ENCODE peak calls at places on chromosome 19, in seven cellular contexts. N, K, M, T, P, L and U are unnamed samples.

GRCh38 chr19:3644351-3645066 is 17.9 kb upstream of the CACTIN start:
- DNase-seq in N (peak), K (no peak), M (no peak), T (peak), P (no peak), L (peak), U (no peak)

GRCh38 chr19:13146763-13147563 is 3.2 kb downstream of the STX10 start:
- DNase-seq in N (no peak), K (no peak), M (no peak), T (peak), P (no peak), L (no peak), U (no peak)

GRCh38 chr19:17778621-17779280 is 16.2 kb upstream of the B3GNT3 start:
- DNase-seq in N (no peak), K (no peak), M (no peak), T (no peak), P (no peak), L (no peak), U (no peak)

GRCh38 chr19:40433391-40434216 is 7.8 kb upstream of the SERTAD1 start:
- DNase-seq in N (peak), K (peak), M (peak), T (peak), P (peak), L (peak), U (peak)

GRCh38 chr19:41793414-41793727 is 3.0 kb upstream of the CEACAM3 start:
- DNase-seq in N (no peak), K (no peak), M (no peak), T (no peak), P (no peak), L (no peak), U (no peak)

GRCh38 chr19:18870531-18871172 is 25.3 kb downstream of the CERS1 start:
- DNase-seq in N (no peak), K (no peak), M (no peak), T (no peak), P (no peak), L (no peak), U (no peak)

GRCh38 chr19:16463991-16464575 is 7.7 kb downstream of the EPS15L1 start:
- DNase-seq in N (no peak), K (no peak), M (no peak), T (no peak), P (no peak), L (peak), U (no peak)

GRCh38 chr19:53485046-53486004 is 17.8 kb downstream of the ZNF813 start:
- DNase-seq in N (no peak), K (no peak), M (no peak), T (no peak), P (no peak), L (no peak), U (no peak)

GRCh38 chr19:30209617-30210600 is 162.3 kb upstream of the ZNF536 start:
- DNase-seq in N (no peak), K (no peak), M (no peak), T (no peak), P (no peak), L (no peak), U (no peak)

GRCh38 chr19:39333507-39333906 is 2.3 kb downstream of the GMFG start:
- DNase-seq in N (no peak), K (no peak), M (no peak), T (no peak), P (no peak), L (no peak), U (no peak)

GRCh38 chr19:3979674-3980352 is 5.5 kb downstream of the EEF2 start:
- DNase-seq in N (no peak), K (no peak), M (no peak), T (no peak), P (no peak), L (no peak), U (no peak)

GRCh38 chr19:41993612-41994483 is at the start of gene ATP1A3:
- DNase-seq in N (peak), K (no peak), M (no peak), T (peak), P (peak), L (peak), U (peak)

GRCh38 chr19:19053508-19054314 is 10.1 kb upstream of the SLC25A42 start:
- DNase-seq in N (peak), K (no peak), M (no peak), T (peak), P (peak), L (no peak), U (no peak)

GRCh38 chr19:10797078-10797477 is 38.9 kb downstream of the TMED1 start:
- DNase-seq in N (no peak), K (no peak), M (no peak), T (no peak), P (no peak), L (no peak), U (no peak)

GRCh38 chr19:12272980-12273901 is 21.4 kb downstream of the ZNF44 start:
- DNase-seq in N (no peak), K (no peak), M (no peak), T (no peak), P (no peak), L (no peak), U (no peak)

GRCh38 chr19:33828266-33829075 is 31.8 kb downstream of the KCTD15 start:
- DNase-seq in N (no peak), K (no peak), M (no peak), T (no peak), P (no peak), L (no peak), U (no peak)

GRCh38 chr19:39833160-39833463 is 850 bp downstream of the DYRK1B start:
- DNase-seq in N (no peak), K (no peak), M (no peak), T (no peak), P (no peak), L (no peak), U (no peak)

GRCh38 chr19:29751932-29752331 is 36.9 kb upstream of the C19orf12 start:
- DNase-seq in N (no peak), K (no peak), M (no peak), T (no peak), P (no peak), L (no peak), U (no peak)

GRCh38 chr19:16436780-16437179 is 35.0 kb downstream of the EPS15L1 start:
- DNase-seq in N (no peak), K (no peak), M (no peak), T (no peak), P (no peak), L (peak), U (no peak)

GRCh38 chr19:9850235-9850959 is 15.3 kb downstream of the PIN1 start:
- DNase-seq in N (peak), K (no peak), M (no peak), T (no peak), P (no peak), L (no peak), U (no peak)

GRCh38 chr19:37217855-37218591 is at the start of gene ZNF383:
- DNase-seq in N (peak), K (peak), M (peak), T (peak), P (peak), L (peak), U (peak)

GRCh38 chr19:19642506-19643157 is 825 bp downstream of the GMIP start:
- DNase-seq in N (peak), K (no peak), M (no peak), T (peak), P (peak), L (no peak), U (no peak)

GRCh38 chr19:30284885-30285284 is 87.3 kb upstream of the ZNF536 start:
- DNase-seq in N (no peak), K (no peak), M (no peak), T (no peak), P (no peak), L (no peak), U (no peak)

GRCh38 chr19:51138549-51138979 is 3.5 kb upstream of the SIGLEC7 start:
- DNase-seq in N (peak), K (no peak), M (no peak), T (no peak), P (no peak), L (no peak), U (no peak)

GRCh38 chr19:48271531-48272151 is 1.8 kb downstream of the ZNF114 start:
- DNase-seq in N (no peak), K (no peak), M (no peak), T (peak), P (peak), L (peak), U (peak)

GRCh38 chr19:51531349-51532315 is at the start of gene SIGLEC6:
- DNase-seq in N (peak), K (no peak), M (no peak), T (no peak), P (no peak), L (no peak), U (no peak)

GRCh38 chr19:15463865-15464371 is 426 bp downstream of the RASAL3 start:
- DNase-seq in N (no peak), K (no peak), M (no peak), T (no peak), P (no peak), L (no peak), U (no peak)

DNA sequence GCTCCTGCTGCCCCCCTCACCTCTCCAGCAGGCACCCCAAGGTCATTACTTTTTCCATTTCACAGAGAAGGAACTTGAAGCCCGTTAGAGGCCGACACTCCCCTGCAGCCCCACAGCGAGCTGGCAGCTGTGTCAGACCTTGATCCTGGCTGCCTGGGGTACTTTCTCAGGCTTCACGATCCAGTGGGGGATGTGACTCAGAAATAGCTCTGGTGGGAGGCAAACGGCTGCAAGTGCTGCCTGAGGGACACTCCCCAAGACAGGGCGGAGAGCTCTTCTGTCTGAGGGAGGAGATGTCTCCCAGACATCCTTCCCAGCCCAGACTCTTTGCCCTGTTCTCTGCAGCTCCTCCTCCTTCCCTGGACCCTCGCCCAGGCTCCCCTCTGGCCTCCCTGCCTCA is 4.8 kb downstream of the TSKS start:
- DNase-seq in N (peak), K (peak), M (no peak), T (no peak), P (peak), L (peak), U (no peak)
- H3K27ac ChIP-seq in N (peak), K (peak), M (no peak), T (no peak), P (peak), L (no peak), U (no peak)

DNA sequence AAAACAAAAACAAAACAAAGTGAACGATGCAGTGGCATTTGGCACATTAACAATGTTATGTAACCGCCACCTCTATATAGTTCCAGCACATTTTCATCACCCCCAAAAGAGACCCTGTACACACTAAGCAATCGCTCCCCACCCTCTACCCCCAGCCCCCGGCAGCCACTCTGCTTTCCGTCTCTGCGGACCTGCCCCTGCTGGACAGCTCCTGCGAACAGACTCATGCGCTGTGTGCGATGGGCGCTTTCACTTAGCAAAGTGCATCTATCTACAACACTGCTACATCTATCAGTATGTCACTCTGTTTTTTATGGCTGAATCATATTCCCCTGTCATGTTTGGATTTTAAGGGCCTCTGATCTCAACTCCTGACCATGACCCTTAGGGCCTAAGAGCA is 25.1 kb upstream of the TMEM160 start:
- DNase-seq in N (no peak), K (no peak), M (no peak), T (no peak), P (no peak), L (no peak), U (no peak)
- H3K27ac ChIP-seq in N (peak), K (no peak), M (no peak), T (no peak), P (no peak), L (no peak), U (no peak)

GRCh38 chr19:8490873-8491272 is 11.6 kb downstream of the PRAM1 start:
- DNase-seq in N (no peak), K (no peak), M (no peak), T (no peak), P (no peak), L (no peak), U (no peak)

GRCh38 chr19:8489591-8490394 is 12.6 kb downstream of the PRAM1 start:
- DNase-seq in N (no peak), K (no peak), M (no peak), T (no peak), P (no peak), L (no peak), U (peak)

GRCh38 chr19:8488351-8488750 is 14.1 kb downstream of the PRAM1 start:
- DNase-seq in N (no peak), K (no peak), M (no peak), T (no peak), P (no peak), L (no peak), U (no peak)

GRCh38 chr19:8491574-8491973 is 10.9 kb downstream of the PRAM1 start:
- DNase-seq in N (no peak), K (no peak), M (no peak), T (no peak), P (no peak), L (no peak), U (no peak)

GRCh38 chr19:8490395-8490760 is 12.1 kb downstream of the PRAM1 start:
- DNase-seq in N (no peak), K (no peak), M (no peak), T (no peak), P (no peak), L (no peak), U (no peak)
- H3K27ac ChIP-seq in N (no peak), K (no peak), M (no peak), T (no peak), P (no peak), L (no peak), U (no peak)

GRCh38 chr19:6717036-6717435 is 3.4 kb downstream of the C3 start:
- DNase-seq in N (no peak), K (no peak), M (no peak), T (no peak), P (no peak), L (no peak), U (no peak)
- H3K27ac ChIP-seq in N (no peak), K (no peak), M (no peak), T (no peak), P (no peak), L (no peak), U (no peak)

DNA sequence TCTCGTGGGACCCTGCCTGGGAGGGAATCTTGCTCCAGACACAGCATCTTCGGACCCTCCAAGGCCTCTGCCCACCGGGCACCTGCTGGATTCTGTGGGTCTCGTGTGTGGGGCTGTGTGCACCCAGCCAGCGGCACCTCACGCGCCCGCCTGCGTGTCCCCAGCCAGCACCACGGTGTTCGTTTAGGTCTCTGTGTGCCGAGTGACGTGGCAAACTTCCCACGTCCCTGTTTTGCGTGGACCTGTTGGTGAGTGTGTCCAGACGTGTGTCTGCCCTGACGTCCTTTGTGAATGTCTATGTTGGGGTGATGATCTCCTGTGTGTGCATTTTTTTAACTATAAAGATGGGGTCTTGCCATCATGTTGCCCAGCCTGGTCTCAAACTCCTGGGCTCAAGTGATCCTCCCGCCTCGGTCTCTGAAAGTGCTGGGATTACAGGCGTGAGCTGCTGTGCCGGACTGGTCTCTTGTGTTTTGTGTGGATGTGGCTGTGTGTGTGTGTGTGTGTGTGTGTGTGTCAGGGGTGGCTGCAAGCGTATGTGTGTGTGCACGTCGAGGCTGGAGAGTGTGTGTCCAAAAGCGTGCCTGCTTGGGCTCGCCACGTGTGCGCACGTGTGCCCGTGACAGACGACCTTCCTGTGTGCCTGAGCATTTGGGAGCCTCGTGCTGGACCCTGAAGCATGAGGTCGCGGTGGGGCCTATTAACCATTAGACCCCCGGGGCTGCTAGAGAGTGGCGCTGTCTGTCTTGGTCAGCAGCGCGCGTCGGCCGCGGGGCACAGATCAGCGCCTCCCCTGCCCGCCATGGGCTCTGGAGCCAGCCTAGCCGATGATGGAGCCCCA is 15.7 kb downstream of the ARID3A start:
- DNase-seq in N (no peak), K (no peak), M (no peak), T (no peak), P (no peak), L (no peak), U (no peak)
- H3K27ac ChIP-seq in N (peak), K (peak), M (peak), T (peak), P (peak), L (peak), U (no peak)

GRCh38 chr19:1847684-1848398 is 442 bp downstream of the REXO1 start:
- DNase-seq in N (no peak), K (no peak), M (no peak), T (peak), P (no peak), L (peak), U (peak)
- H3K27ac ChIP-seq in N (peak), K (peak), M (peak), T (peak), P (peak), L (peak), U (peak)

GRCh38 chr19:34962281-34962944 is 1.6 kb downstream of the ZNF792 start:
- DNase-seq in N (no peak), K (no peak), M (no peak), T (peak), P (no peak), L (no peak), U (no peak)
- H3K27ac ChIP-seq in N (no peak), K (no peak), M (no peak), T (peak), P (no peak), L (no peak), U (no peak)

GRCh38 chr19:45507864-45508680 is 793 bp downstream of the VASP start:
- DNase-seq in N (no peak), K (no peak), M (no peak), T (peak), P (no peak), L (peak), U (no peak)
- H3K27ac ChIP-seq in N (peak), K (peak), M (peak), T (peak), P (peak), L (peak), U (peak)

GRCh38 chr19:54893406-54893805 is 12.5 kb upstream of the NCR1 start:
- DNase-seq in N (no peak), K (no peak), M (no peak), T (no peak), P (no peak), L (peak), U (no peak)
- H3K27ac ChIP-seq in N (no peak), K (no peak), M (no peak), T (no peak), P (no peak), L (no peak), U (no peak)